ENCODE peak calls at places on chromosomes 11 and 22, in nine cellular contexts. U, S, F, G, Z, E, P, B and N are unnamed samples.

GRCh38 chr11:69276165-69276564 is 17.8 kb upstream of the MYEOV start:
- DNase-seq in G (no peak), B (no peak), U (no peak), S (no peak), F (no peak), P (no peak), E (no peak), Z (no peak), N (no peak)

GRCh38 chr11:29679996-29680395 is 336.8 kb downstream of the KCNA4 start:
- DNase-seq in S (no peak), E (no peak), B (no peak), G (no peak), Z (no peak), P (no peak), U (no peak), F (no peak), N (no peak)

GRCh38 chr22:40463017-40463631 is 92.7 kb downstream of the SGSM3 start:
- DNase-seq in F (no peak), S (no peak), U (no peak), E (no peak), G (no peak), B (no peak), P (no peak), Z (no peak), N (peak)

GRCh38 chr11:80503990-80504389 is 1063.2 kb upstream of the TENM4 start:
- DNase-seq in B (no peak), P (no peak), S (peak), E (no peak), G (no peak), U (no peak), Z (no peak), F (no peak), N (no peak)

GRCh38 chr22:49971232-49972162 is 10.9 kb downstream of the PIM3 start:
- DNase-seq in B (peak), E (peak), F (peak), P (no peak), G (no peak), U (peak), S (peak), Z (peak), N (no peak)

GRCh38 chr11:57493507-57494503 is 21.7 kb downstream of the SLC43A1 start:
- DNase-seq in F (peak), S (peak), U (peak), P (peak), Z (peak), G (peak), B (no peak), E (peak), N (peak)

GRCh38 chr22:19766506-19767426 is 6.2 kb downstream of the TBX1 start:
- DNase-seq in F (no peak), Z (peak), S (no peak), G (no peak), E (peak), B (no peak), U (no peak), P (no peak), N (no peak)

GRCh38 chr22:17707526-17707925 is 66.7 kb downstream of the BID start:
- DNase-seq in Z (no peak), G (peak), B (no peak), F (no peak), S (no peak), E (peak), P (no peak), U (no peak), N (no peak)

GRCh38 chr11:64124147-64124546 is 41.8 kb downstream of the MACROD1 start:
- DNase-seq in F (no peak), P (no peak), G (no peak), Z (no peak), B (peak), U (no peak), E (no peak), S (no peak), N (no peak)

GRCh38 chr11:47550288-47551052 is 2.5 kb downstream of the CELF1 start:
- DNase-seq in S (no peak), Z (no peak), G (no peak), F (no peak), U (no peak), P (no peak), B (no peak), E (no peak), N (no peak)

GRCh38 chr11:23976369-23976768 is 520.5 kb upstream of the LUZP2 start:
- DNase-seq in G (peak), Z (no peak), F (no peak), P (no peak), E (peak), S (no peak), B (no peak), U (no peak), N (no peak)

GRCh38 chr22:23058481-23059336 is 11.6 kb upstream of the GNAZ start:
- DNase-seq in E (no peak), F (no peak), P (no peak), G (no peak), U (no peak), S (no peak), B (no peak), Z (no peak), N (no peak)

GRCh38 chr22:50445071-50445879 is 29.6 kb downstream of the SBF1 start:
- DNase-seq in Z (no peak), U (no peak), G (no peak), F (no peak), E (no peak), P (no peak), S (no peak), B (no peak), N (no peak)

GRCh38 chr22:24054356-24054755 is 43.3 kb downstream of the CABIN1 start:
- DNase-seq in U (no peak), B (no peak), G (peak), Z (no peak), S (no peak), E (no peak), F (no peak), P (no peak), N (no peak)

GRCh38 chr22:23781533-23781932 is 5.2 kb upstream of the SMARCB1 start:
- DNase-seq in F (no peak), E (no peak), G (peak), P (no peak), U (no peak), Z (peak), S (no peak), B (peak), N (no peak)

GRCh38 chr11:109865558-109866186 is 227.5 kb upstream of the ZC3H12C start:
- DNase-seq in G (no peak), U (no peak), F (no peak), Z (peak), P (peak), E (no peak), B (peak), S (no peak), N (no peak)

GRCh38 chr11:13358871-13359270 is 81.3 kb downstream of the BMAL1 start:
- DNase-seq in B (no peak), F (no peak), U (no peak), Z (no peak), E (peak), S (no peak), G (peak), P (no peak), N (no peak)

GRCh38 chr11:27013741-27014415 is 20.0 kb downstream of the FIBIN start:
- DNase-seq in F (no peak), U (no peak), B (no peak), P (no peak), Z (no peak), E (peak), S (no peak), G (peak), N (no peak)

GRCh38 chr11:61776561-61777075 is 15.8 kb downstream of the TMEM258 start:
- DNase-seq in Z (peak), S (peak), P (peak), B (peak), G (peak), U (peak), E (peak), F (no peak), N (no peak)

GRCh38 chr11:129252621-129253020 is 60.5 kb upstream of the ARHGAP32 start:
- DNase-seq in Z (no peak), P (no peak), S (no peak), F (no peak), B (no peak), E (no peak), G (no peak), U (no peak), N (no peak)

GRCh38 chr22:19578180-19579004 is 54.2 kb upstream of the CLDN5 start:
- DNase-seq in S (no peak), B (no peak), F (no peak), E (no peak), G (no peak), Z (no peak), P (no peak), U (no peak), N (no peak)

GRCh38 chr11:80155412-80156017 is 714.7 kb upstream of the TENM4 start:
- DNase-seq in F (no peak), S (peak), B (peak), P (peak), G (peak), U (peak), E (peak), Z (no peak), N (no peak)

GRCh38 chr11:62605467-62605866 is 3.8 kb upstream of the MTA2 start:
- DNase-seq in S (no peak), P (no peak), U (no peak), G (no peak), F (no peak), Z (no peak), B (no peak), E (no peak), N (no peak)

GRCh38 chr11:111366560-111367410 is 12.3 kb downstream of the POU2AF1 start:
- DNase-seq in G (no peak), U (no peak), S (no peak), P (no peak), B (no peak), Z (no peak), E (no peak), F (no peak), N (no peak)

GRCh38 chr22:48476599-48476998 is 1351.1 kb downstream of the BRD1 start:
- DNase-seq in E (no peak), G (no peak), B (no peak), S (no peak), U (no peak), P (no peak), Z (no peak), F (no peak), N (no peak)

GRCh38 chr22:17807571-17808410 is 33.5 kb upstream of the BID start:
- DNase-seq in S (no peak), G (peak), U (no peak), Z (no peak), E (peak), B (no peak), F (no peak), P (no peak), N (no peak)

GRCh38 chr22:36795633-36796032 is 19.7 kb upstream of the IFT27 start:
- DNase-seq in G (no peak), Z (no peak), F (no peak), B (peak), S (no peak), P (no peak), E (no peak), U (no peak), N (no peak)

GRCh38 chr11:83467841-83468240 is 181.7 kb upstream of the CCDC90B start:
- DNase-seq in U (no peak), E (no peak), P (peak), G (no peak), Z (no peak), B (no peak), S (no peak), F (no peak), N (no peak)

GRCh38 chr11:31922450-31922849 is 111.3 kb upstream of the PAX6 start:
- DNase-seq in S (no peak), G (no peak), Z (no peak), U (no peak), F (no peak), E (no peak), B (no peak), P (no peak), N (no peak)

GRCh38 chr11:93936416-93936815 is 84.7 kb upstream of the HEPHL1 start:
- DNase-seq in G (no peak), S (peak), F (no peak), Z (no peak), P (peak), U (no peak), B (no peak), E (no peak), N (no peak)

GRCh38 chr11:17855531-17856290 is 121.1 kb downstream of the KCNC1 start:
- DNase-seq in U (no peak), E (no peak), F (no peak), Z (no peak), P (no peak), S (no peak), B (no peak), G (no peak), N (no peak)

GRCh38 chr11:75141166-75141565 is 9.7 kb upstream of the SLCO2B1 start:
- DNase-seq in Z (no peak), G (no peak), B (no peak), E (no peak), U (no peak), P (no peak), F (no peak), S (no peak), N (no peak)

GRCh38 chr11:18731949-18732821 is 6.2 kb upstream of the IGSF22 start:
- DNase-seq in S (peak), P (peak), U (peak), F (peak), B (peak), E (peak), Z (peak), G (peak), N (peak)

GRCh38 chr11:111944139-111944538 is 7.0 kb downstream of the DIXDC1 start:
- DNase-seq in F (no peak), E (peak), S (no peak), Z (no peak), P (no peak), B (no peak), G (peak), U (no peak), N (no peak)

GRCh38 chr11:112655386-112655785 is 305.8 kb upstream of the NCAM1 start:
- DNase-seq in U (no peak), Z (no peak), G (peak), F (no peak), P (no peak), E (peak), S (peak), B (peak), N (no peak)

GRCh38 chr22:24339452-24339747 is 68.8 kb downstream of the SPECC1L start:
- DNase-seq in U (no peak), S (no peak), P (no peak), F (no peak), G (no peak), Z (no peak), B (no peak), E (no peak), N (no peak)

GRCh38 chr11:19979519-19979845 is 180.8 kb downstream of the DBX1 start:
- DNase-seq in P (no peak), G (no peak), Z (no peak), E (no peak), U (no peak), F (no peak), B (no peak), S (no peak), N (no peak)

GRCh38 chr11:1931326-1931725 is 11.8 kb downstream of the TNNT3 start:
- DNase-seq in G (no peak), U (no peak), Z (no peak), E (peak), P (no peak), F (no peak), B (no peak), S (no peak), N (no peak)

GRCh38 chr11:58788355-58789023 is 56.0 kb downstream of the GLYATL2 start:
- DNase-seq in B (peak), F (no peak), Z (peak), U (peak), P (peak), S (peak), E (peak), G (peak), N (no peak)

GRCh38 chr11:36065436-36065835 is 121.6 kb downstream of the LDLRAD3 start:
- DNase-seq in G (no peak), U (no peak), P (no peak), B (no peak), S (no peak), F (no peak), Z (no peak), E (peak), N (no peak)